ENCODE peak calls at places on chromosomes 7 and 10, in eight cellular contexts. G is Right ventricle myocardium superior, B is T-helper 9 cell, V is nucleus accumbens, X is cardiac fibroblast, P is GM06990, Y is ovary, I is WERI-Rb-1. U is an unnamed sample.

GRCh38 chr7:82164813-82165212 is 278.8 kb downstream of the CACNA2D1 start:
- DNase-seq in G (no peak), B (no peak), V (no peak), X (peak), P (no peak), Y (no peak), I (no peak), U (no peak)

GRCh38 chr7:158325530-158326381 is 261.9 kb downstream of the PTPRN2 start:
- DNase-seq in G (no peak), B (no peak), V (no peak), X (no peak), P (no peak), Y (no peak), I (peak), U (no peak)

GRCh38 chr7:101804642-101805401 is 12.6 kb upstream of the CUX1 start:
- DNase-seq in G (no peak), B (no peak), V (no peak), X (no peak), P (no peak), Y (no peak), I (peak), U (peak)

GRCh38 chr7:34220501-34220900 is 315.2 kb downstream of the BMPER start:
- DNase-seq in G (no peak), B (no peak), V (no peak), X (no peak), P (no peak), Y (no peak), I (no peak), U (no peak)

GRCh38 chr7:24050991-24051529 is 232.9 kb upstream of the NPY start:
- DNase-seq in G (no peak), B (no peak), V (no peak), X (no peak), P (no peak), Y (no peak), I (no peak), U (no peak)

GRCh38 chr10:21926949-21927348 is 76.6 kb downstream of the DNAJC1 start:
- DNase-seq in G (no peak), B (no peak), V (no peak), X (peak), P (no peak), Y (no peak), I (no peak), U (peak)

GRCh38 chr10:118792501-118792900 is 37.7 kb upstream of the CACUL1 start:
- DNase-seq in G (no peak), B (no peak), V (no peak), X (peak), P (no peak), Y (no peak), I (no peak), U (no peak)

GRCh38 chr7:2665359-2665791 is 22.6 kb upstream of the AMZ1 start:
- DNase-seq in G (no peak), B (no peak), V (no peak), X (no peak), P (peak), Y (peak), I (no peak), U (no peak)

GRCh38 chr7:155166673-155167370 is 96.7 kb downstream of the HTR5A start:
- DNase-seq in G (no peak), B (no peak), V (no peak), X (no peak), P (no peak), Y (no peak), I (no peak), U (no peak)

GRCh38 chr10:101289541-101289940 is 60.3 kb upstream of the LBX1 start:
- DNase-seq in G (no peak), B (no peak), V (no peak), X (no peak), P (no peak), Y (no peak), I (no peak), U (no peak)

GRCh38 chr10:3623746-3624145 is 161.3 kb downstream of the KLF6 start:
- DNase-seq in G (no peak), B (no peak), V (no peak), X (peak), P (no peak), Y (no peak), I (no peak), U (no peak)

GRCh38 chr7:13034693-13035092 is 347.3 kb downstream of the ARL4A start:
- DNase-seq in G (no peak), B (no peak), V (no peak), X (no peak), P (no peak), Y (no peak), I (no peak), U (no peak)

GRCh38 chr10:98268694-98269386 is 846 bp upstream of the LOXL4 start:
- DNase-seq in G (no peak), B (no peak), V (no peak), X (peak), P (no peak), Y (peak), I (peak), U (peak)

GRCh38 chr7:54831644-54832095 is 72.7 kb upstream of the SEC61G start:
- DNase-seq in G (no peak), B (no peak), V (no peak), X (no peak), P (no peak), Y (no peak), I (no peak), U (no peak)

GRCh38 chr10:28432210-28432676 is 100.7 kb upstream of the WAC start:
- DNase-seq in G (peak), B (no peak), V (peak), X (peak), P (no peak), Y (peak), I (peak), U (peak)

GRCh38 chr7:100627238-100627549 is 14.2 kb downstream of the TFR2 start:
- DNase-seq in G (no peak), B (no peak), V (no peak), X (no peak), P (no peak), Y (no peak), I (no peak), U (no peak)

GRCh38 chr10:128708182-128708581 is 582.0 kb upstream of the MKI67 start:
- DNase-seq in G (no peak), B (no peak), V (no peak), X (no peak), P (no peak), Y (no peak), I (no peak), U (no peak)

GRCh38 chr7:157544980-157545680 is 208.3 kb downstream of the DNAJB6 start:
- DNase-seq in G (no peak), B (no peak), V (no peak), X (no peak), P (no peak), Y (no peak), I (no peak), U (no peak)

GRCh38 chr10:26858707-26859034 is 2.1 kb downstream of the ABI1 start:
- DNase-seq in G (no peak), B (no peak), V (no peak), X (peak), P (no peak), Y (no peak), I (no peak), U (no peak)

GRCh38 chr10:90787906-90788491 is 69.8 kb downstream of the HTR7 start:
- DNase-seq in G (no peak), B (no peak), V (no peak), X (peak), P (no peak), Y (no peak), I (peak), U (peak)

GRCh38 chr7:112743811-112744210 is 46.4 kb downstream of the TMEM168 start:
- DNase-seq in G (no peak), B (no peak), V (no peak), X (no peak), P (no peak), Y (no peak), I (no peak), U (no peak)

GRCh38 chr7:12692479-12693259 is 5.2 kb downstream of the ARL4A start:
- DNase-seq in G (no peak), B (no peak), V (no peak), X (no peak), P (no peak), Y (no peak), I (no peak), U (no peak)

GRCh38 chr10:54402576-54402975 is 398.5 kb downstream of the PCDH15 start:
- DNase-seq in G (no peak), B (no peak), V (no peak), X (peak), P (no peak), Y (no peak), I (peak), U (peak)

GRCh38 chr7:31055501-31055900 is 3.4 kb downstream of the ADCYAP1R1 start:
- DNase-seq in G (no peak), B (no peak), V (no peak), X (no peak), P (no peak), Y (no peak), I (no peak), U (no peak)

GRCh38 chr7:116122972-116123595 is 87.3 kb upstream of the TES start:
- DNase-seq in G (no peak), B (no peak), V (no peak), X (peak), P (no peak), Y (no peak), I (no peak), U (peak)

GRCh38 chr10:118799779-118800178 is 45.0 kb upstream of the CACUL1 start:
- DNase-seq in G (no peak), B (no peak), V (no peak), X (peak), P (no peak), Y (no peak), I (no peak), U (peak)

GRCh38 chr10:75532253-75532924 is 101.0 kb downstream of the LRMDA start:
- DNase-seq in G (no peak), B (no peak), V (no peak), X (peak), P (no peak), Y (no peak), I (no peak), U (peak)

GRCh38 chr7:5282464-5283316 is at the start of gene SLC29A4:
- DNase-seq in G (peak), B (no peak), V (no peak), X (no peak), P (no peak), Y (peak), I (peak), U (peak)

GRCh38 chr10:90887555-90887954 is 15.8 kb downstream of the RPP30 start:
- DNase-seq in G (no peak), B (no peak), V (no peak), X (peak), P (no peak), Y (no peak), I (no peak), U (peak)

GRCh38 chr10:119139464-119140067 is 25.9 kb downstream of the SFXN4 start:
- DNase-seq in G (no peak), B (peak), V (no peak), X (peak), P (no peak), Y (peak), I (peak), U (peak)

GRCh38 chr7:29987083-29987482 is 2.5 kb downstream of the SCRN1 start:
- DNase-seq in G (no peak), B (no peak), V (no peak), X (peak), P (peak), Y (no peak), I (no peak), U (peak)

GRCh38 chr7:151143261-151144015 is 24.1 kb downstream of the GBX1 start:
- DNase-seq in G (peak), B (no peak), V (no peak), X (no peak), P (no peak), Y (no peak), I (peak), U (no peak)

GRCh38 chr10:77566914-77567566 is 70.6 kb downstream of the KCNMA1 start:
- DNase-seq in G (no peak), B (no peak), V (no peak), X (peak), P (no peak), Y (no peak), I (no peak), U (no peak)

GRCh38 chr7:139771001-139771956 is 6.5 kb downstream of the HIPK2 start:
- DNase-seq in G (no peak), B (no peak), V (no peak), X (peak), P (no peak), Y (no peak), I (no peak), U (peak)

GRCh38 chr7:137633133-137633532 is 213.6 kb downstream of the DGKI start:
- DNase-seq in G (no peak), B (no peak), V (no peak), X (peak), P (no peak), Y (no peak), I (no peak), U (no peak)

GRCh38 chr10:36489181-36489927 is 636.0 kb upstream of the ANKRD30A start:
- DNase-seq in G (peak), B (no peak), V (no peak), X (peak), P (no peak), Y (no peak), I (no peak), U (no peak)

GRCh38 chr7:116271161-116271979 is 61.0 kb downstream of the TES start:
- DNase-seq in G (no peak), B (no peak), V (no peak), X (peak), P (no peak), Y (no peak), I (no peak), U (no peak)

GRCh38 chr10:73997479-73997805 is 474 bp upstream of the VCL start:
- DNase-seq in G (no peak), B (no peak), V (no peak), X (no peak), P (no peak), Y (no peak), I (no peak), U (peak)